ENCODE peak calls at places on chromosome 1, in nine cellular contexts. E is left lung, I is GM12878, K is sigmoid colon, T is neural progenitor cell, H is lower lobe of right lung, J is cardiac muscle cell, V is ovary, G is transverse colon. C is an unnamed sample.

GRCh38 chr1:94237291-94238226 is at the start of gene ARHGAP29:
- DNase-seq in V (peak; percentile 78), T (peak; percentile 95), J (peak; percentile 92), K (peak; percentile 87), G (peak; percentile 83), E (peak; percentile 82), I (no peak), H (peak; percentile 89), C (no peak)

GRCh38 chr1:246638941-246639655 is 72.8 kb downstream of the CNST start:
- DNase-seq in H (no peak), V (no peak), E (no peak), G (no peak), K (no peak), J (no peak), I (no peak), T (no peak), C (no peak)

GRCh38 chr1:59645893-59646292 is 168.9 kb upstream of the HOOK1 start:
- DNase-seq in G (no peak), T (no peak), H (no peak), K (no peak), I (no peak), J (no peak), E (no peak), V (peak; percentile 46), C (peak; percentile 55)

GRCh38 chr1:154760469-154760933 is 109.6 kb downstream of the KCNN3 start:
- DNase-seq in T (peak; percentile 83), V (peak; percentile 73), K (peak; percentile 68), I (no peak), H (peak; percentile 85), G (peak; percentile 79), E (peak; percentile 65), J (peak; percentile 80), C (no peak)

GRCh38 chr1:84705503-84705902 is 15.2 kb upstream of the SSX2IP start:
- DNase-seq in G (no peak), H (no peak), J (no peak), K (no peak), E (no peak), V (no peak), I (no peak), T (no peak), C (no peak)

GRCh38 chr1:172704446-172705176 is 45.7 kb downstream of the FASLG start:
- DNase-seq in I (no peak), J (no peak), G (no peak), K (no peak), V (no peak), H (no peak), E (no peak), T (no peak), C (no peak)

GRCh38 chr1:230575886-230576477 is 66.3 kb upstream of the COG2 start:
- DNase-seq in H (no peak), T (no peak), K (no peak), G (no peak), E (no peak), J (no peak), V (no peak), I (no peak), C (no peak)

GRCh38 chr1:215958836-215959235 is 391.7 kb downstream of the KCTD3 start:
- DNase-seq in J (no peak), H (no peak), T (no peak), V (no peak), E (no peak), I (no peak), G (no peak), K (no peak), C (no peak)

DNA sequence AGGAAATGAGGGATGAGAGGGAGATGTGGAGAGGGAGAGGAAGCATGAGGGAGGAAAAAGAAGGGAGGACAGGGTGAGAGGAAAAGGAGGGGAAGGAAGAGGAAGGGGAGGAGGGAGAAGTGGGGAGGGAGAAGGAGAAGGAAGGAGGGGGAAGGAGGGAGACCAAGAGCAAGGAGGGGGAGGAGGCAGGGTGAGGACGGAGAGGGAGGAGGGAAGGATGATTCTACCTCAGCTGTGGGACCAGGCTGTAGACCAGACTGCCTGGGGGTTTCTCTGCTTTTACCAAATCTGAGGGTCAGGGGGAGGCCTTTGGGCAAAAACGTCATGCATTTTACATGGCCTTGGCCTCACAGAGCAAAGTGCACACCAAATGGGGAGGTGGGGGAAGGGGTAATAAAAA is 94.5 kb downstream of the KCND3 start:
- DNase-seq in G (no peak), K (no peak), V (no peak), H (no peak), I (no peak), T (no peak), J (no peak), E (no peak), C (no peak)
- TF ChIP-seq CTCF in G (no peak), K (no peak), V (no peak), H (no peak), I (no peak), T (no peak), J (no peak), E (no peak), C (no peak)

DNA sequence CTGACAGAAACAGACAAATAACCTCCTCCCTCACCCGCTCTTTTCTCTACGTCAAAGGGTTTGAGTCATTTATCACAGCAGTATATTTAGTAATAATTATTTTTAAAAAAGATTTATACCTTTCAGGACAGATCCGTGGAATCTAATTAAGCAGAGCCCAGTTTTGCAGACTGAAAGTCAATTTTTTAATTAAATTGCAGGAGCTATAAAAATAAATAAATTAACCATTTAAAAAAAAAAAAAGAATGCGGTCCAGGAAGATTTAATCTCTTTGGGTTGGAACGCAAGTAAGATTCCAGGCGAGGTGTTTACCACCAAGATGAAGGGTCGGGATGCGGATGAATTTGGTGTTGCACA is 20.1 kb downstream of the NPR1 start:
- DNase-seq in V (no peak), K (no peak), G (no peak), T (no peak), J (no peak), E (no peak), I (no peak), H (no peak), C (no peak)
- H3K27ac ChIP-seq in V (peak overlapping the region; percentile 30), K (peak overlapping the region; percentile 86), G (peak overlapping the region; percentile 71), T (no peak overlapping the region), J (no peak overlapping the region), E (peak overlapping the region; percentile 80), I (no peak overlapping the region), H (peak overlapping the region; percentile 82), C (no peak overlapping the region)

GRCh38 chr1:3072948-3073519 is 4.0 kb downstream of the PRDM16 start:
- DNase-seq in H (no peak), J (peak; percentile 24), K (no peak), I (no peak), V (no peak), T (no peak), E (no peak), G (no peak), C (no peak)
- H3K4me3 ChIP-seq in H (peak overlapping the region; percentile 76), J (peak overlapping the region; percentile 82), K (no peak overlapping the region), I (no peak overlapping the region), V (no peak overlapping the region), T (peak overlapping the region; percentile 39), E (peak overlapping the region; percentile 67), G (no peak overlapping the region), C (no peak overlapping the region)

DNA sequence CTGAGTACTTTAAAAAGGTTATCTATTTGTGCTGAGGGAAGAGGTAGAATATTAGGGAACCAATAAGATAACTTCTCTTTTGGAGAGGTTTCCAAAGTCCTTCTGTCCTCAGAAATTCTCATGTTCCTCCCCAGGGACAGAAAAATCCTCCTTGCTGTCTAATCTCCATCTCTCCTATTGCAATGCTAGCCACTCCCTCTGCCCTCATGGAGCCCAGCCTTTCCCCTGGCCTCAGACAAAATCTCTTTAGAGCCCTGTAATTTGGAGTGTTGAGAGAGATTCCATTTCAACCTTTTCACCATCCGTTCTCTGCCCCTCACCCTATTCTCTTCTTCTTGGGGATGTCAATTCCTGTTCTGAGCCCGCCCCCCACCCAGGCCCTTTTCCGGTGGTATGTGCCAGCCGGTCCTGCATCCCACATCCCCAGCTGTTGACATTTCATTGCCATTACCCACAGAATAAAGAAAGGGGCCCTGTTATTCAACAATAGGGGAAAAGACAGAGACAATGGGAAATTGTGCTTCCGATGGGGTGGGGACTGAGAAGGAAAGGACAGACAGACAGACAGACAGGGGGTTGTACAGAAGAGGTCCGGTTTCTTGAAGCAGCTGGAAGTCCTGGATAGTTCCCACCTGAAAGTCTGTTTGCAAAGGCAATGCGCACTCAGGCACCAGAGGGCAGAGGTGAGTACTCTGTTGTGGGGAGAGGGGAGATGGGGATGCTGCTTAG is at the start of gene HAPLN2:
- DNase-seq in I (no peak), G (no peak), K (no peak), E (no peak), J (peak; percentile 53), V (no peak), H (no peak), T (peak; percentile 72), C (no peak)
- TF ChIP-seq CTCF in I (peak; percentile 53), G (no peak), K (no peak), E (no peak), J (peak; percentile 57), V (no peak), H (no peak), T (peak; percentile 63), C (peak; percentile 46)

GRCh38 chr1:100361249-100362089 is 9.2 kb downstream of the CDC14A start:
- DNase-seq in E (no peak), G (no peak), I (no peak), T (peak; percentile 45), V (no peak), J (no peak), K (no peak), H (no peak), C (no peak)
- H3K27ac ChIP-seq in E (peak overlapping the region; percentile 65), G (peak overlapping the region; percentile 19), I (no peak overlapping the region), T (peak overlapping the region; percentile 87), V (no peak overlapping the region), J (peak overlapping the region; percentile 35), K (peak overlapping the region; percentile 41), H (peak overlapping the region; percentile 58), C (no peak overlapping the region)

GRCh38 chr1:63317814-63318156 is 4.6 kb upstream of the FOXD3 start:
- DNase-seq in K (no peak), J (no peak), V (no peak), E (no peak), G (no peak), T (no peak), I (no peak), H (no peak), C (no peak)

GRCh38 chr1:63317007-63317813 is 5.2 kb upstream of the FOXD3 start:
- DNase-seq in T (peak; percentile 91), K (peak; percentile 80), J (peak; percentile 64), H (peak; percentile 88), I (no peak), V (no peak), G (peak; percentile 81), E (peak; percentile 80), C (no peak)

GRCh38 chr1:63320024-63320799 is 2.2 kb upstream of the FOXD3 start:
- DNase-seq in K (no peak), G (no peak), H (no peak), T (peak; percentile 61), J (no peak), V (no peak), I (no peak), E (no peak), C (no peak)

GRCh38 chr1:63319069-63320023 is 3.0 kb upstream of the FOXD3 start:
- DNase-seq in I (no peak), T (peak; percentile 74), E (no peak), K (no peak), J (no peak), H (no peak), G (no peak), V (no peak), C (no peak)

GRCh38 chr1:63318255-63319068 is 3.9 kb upstream of the FOXD3 start:
- DNase-seq in V (no peak), E (no peak), J (no peak), K (no peak), I (no peak), T (peak; percentile 26), H (no peak), G (no peak), C (no peak)
- H3K4me3 ChIP-seq in V (no peak overlapping the region), E (no peak overlapping the region), J (no peak overlapping the region), K (no peak overlapping the region), I (no peak overlapping the region), T (no peak overlapping the region), H (no peak overlapping the region), G (no peak overlapping the region), C (no peak overlapping the region)

GRCh38 chr1:11657654-11658053 is 3.0 kb downstream of the FBXO44 start:
- DNase-seq in H (no peak), V (no peak), T (no peak), K (no peak), J (no peak), E (no peak), G (no peak), I (no peak), C (no peak)
- TF ChIP-seq CTCF in H (no peak), V (no peak), T (no peak), K (no peak), J (no peak), E (no peak), G (no peak), I (no peak), C (no peak)